ENCODE peak calls at places on chromosomes 16 and 17, in six cellular contexts. I is mammary epithelial cell; V is heart right ventricle; A is neural progenitor cell; W is left ventricle myocardium inferior; C is CD8-positive, alpha-beta T cell. J is an unnamed sample.

GRCh38 chr17:62750502-62751349 is 57.4 kb downstream of the MARCHF10 start:
- DNase-seq in I (no peak), V (no peak), A (peak; percentile 62), W (no peak), C (no peak), J (no peak)

GRCh38 chr17:82120148-82120547 is 22.1 kb upstream of the FASN start:
- DNase-seq in I (no peak), V (no peak), A (no peak), W (no peak), C (no peak), J (no peak)

GRCh38 chr17:44794699-44795413 is 35.2 kb downstream of the GJC1 start:
- DNase-seq in I (peak; percentile 79), V (peak; percentile 55), A (no peak), W (no peak), C (no peak), J (no peak)

GRCh38 chr17:9217151-9218067 is 196.1 kb downstream of the NTN1 start:
- DNase-seq in I (peak; percentile 61), V (no peak), A (no peak), W (no peak), C (no peak), J (peak; percentile 33)

GRCh38 chr16:54506691-54507090 is 220.1 kb upstream of the IRX3 start:
- DNase-seq in I (no peak), V (no peak), A (peak; percentile 28), W (no peak), C (no peak), J (no peak)

GRCh38 chr16:70730016-70730415 is 44.2 kb upstream of the MTSS2 start:
- DNase-seq in I (no peak), V (no peak), A (peak; percentile 71), W (no peak), C (no peak), J (no peak)

GRCh38 chr17:78383725-78384471 is 5.4 kb downstream of the PGS1 start:
- DNase-seq in I (peak; percentile 97), V (peak; percentile 75), A (no peak), W (peak; percentile 68), C (peak; percentile 25), J (no peak)

GRCh38 chr16:67486805-67487204 is 3.5 kb upstream of the AGRP start:
- DNase-seq in I (no peak), V (no peak), A (no peak), W (no peak), C (no peak), J (no peak)

GRCh38 chr16:27489906-27490305 is 59.8 kb downstream of the GTF3C1 start:
- DNase-seq in I (no peak), V (no peak), A (no peak), W (no peak), C (no peak), J (no peak)

GRCh38 chr16:1428511-1428910 is 2.4 kb upstream of the PERCC1 start:
- DNase-seq in I (no peak), V (no peak), A (peak; percentile 70), W (no peak), C (peak; percentile 28), J (no peak)

GRCh38 chr16:83733301-83733700 is 74.5 kb upstream of the HSBP1 start:
- DNase-seq in I (no peak), V (no peak), A (no peak), W (peak; percentile 20), C (no peak), J (no peak)

GRCh38 chr16:60636117-60636516 is 1400.1 kb downstream of the CDH8 start:
- DNase-seq in I (peak; percentile 54), V (no peak), A (no peak), W (no peak), C (no peak), J (peak; percentile 23)

GRCh38 chr17:12122091-12122490 is 101.4 kb downstream of the MAP2K4 start:
- DNase-seq in I (no peak), V (no peak), A (no peak), W (no peak), C (no peak), J (no peak)

GRCh38 chr17:49031965-49032928 is 35.1 kb downstream of the IGF2BP1 start:
- DNase-seq in I (peak; percentile 59), V (peak; percentile 33), A (peak; percentile 93), W (no peak), C (peak; percentile 36), J (peak; percentile 55)

GRCh38 chr17:66548158-66548557 is 245.7 kb downstream of the PRKCA start:
- DNase-seq in I (no peak), V (no peak), A (no peak), W (no peak), C (peak; percentile 51), J (no peak)

GRCh38 chr16:79089735-79090284 is 510.7 kb downstream of the MAF start:
- DNase-seq in I (no peak), V (peak; percentile 21), A (no peak), W (no peak), C (peak; percentile 37), J (no peak)

GRCh38 chr16:12091569-12092346 is 115.2 kb downstream of the SNX29 start:
- DNase-seq in I (no peak), V (no peak), A (peak; percentile 58), W (no peak), C (no peak), J (no peak)

GRCh38 chr17:80123791-80124190 is 22.4 kb downstream of the GAA start:
- DNase-seq in I (peak; percentile 58), V (no peak), A (no peak), W (no peak), C (no peak), J (no peak)

GRCh38 chr17:81566461-81567126 is 14.4 kb upstream of the FAAP100 start:
- DNase-seq in I (peak; percentile 79), V (peak; percentile 58), A (no peak), W (peak; percentile 61), C (no peak), J (peak; percentile 84)

GRCh38 chr17:57619061-57619937 is 125.8 kb downstream of the CCDC182 start:
- DNase-seq in I (no peak), V (no peak), A (no peak), W (no peak), C (no peak), J (no peak)

GRCh38 chr16:17177968-17178880 is 292.5 kb downstream of the XYLT1 start:
- DNase-seq in I (peak; percentile 14), V (no peak), A (peak; percentile 39), W (no peak), C (no peak), J (no peak)

GRCh38 chr17:4658478-4659305 is 17.2 kb upstream of the ALOX15 start:
- DNase-seq in I (peak; percentile 56), V (no peak), A (no peak), W (no peak), C (no peak), J (no peak)

GRCh38 chr17:42365136-42365535 is 23.1 kb downstream of the STAT3 start:
- DNase-seq in I (peak; percentile 26), V (no peak), A (no peak), W (no peak), C (no peak), J (no peak)

GRCh38 chr17:32265192-32265895 is at the start of gene RHBDL3:
- DNase-seq in I (no peak), V (no peak), A (peak; percentile 67), W (peak; percentile 43), C (no peak), J (no peak)

GRCh38 chr16:2415085-2415484 is 14.2 kb upstream of the CCNF start:
- DNase-seq in I (no peak), V (no peak), A (no peak), W (no peak), C (no peak), J (no peak)

GRCh38 chr16:68492151-68492500 is 43.8 kb upstream of the SMPD3 start:
- DNase-seq in I (no peak), V (no peak), A (no peak), W (no peak), C (no peak), J (no peak)

GRCh38 chr16:24508614-24509013 is 30.8 kb upstream of the RBBP6 start:
- DNase-seq in I (peak; percentile 71), V (no peak), A (no peak), W (no peak), C (no peak), J (no peak)

GRCh38 chr16:59698341-59698979 is 964.3 kb upstream of the GOT2 start:
- DNase-seq in I (peak; percentile 74), V (no peak), A (no peak), W (no peak), C (no peak), J (no peak)

GRCh38 chr16:24689128-24689527 is 40.3 kb upstream of the TNRC6A start:
- DNase-seq in I (no peak), V (no peak), A (peak; percentile 63), W (no peak), C (no peak), J (no peak)

GRCh38 chr16:49457196-49457595 is 83.6 kb downstream of the C16orf78 start:
- DNase-seq in I (no peak), V (no peak), A (no peak), W (no peak), C (no peak), J (no peak)

GRCh38 chr16:14490281-14490680 is 139.8 kb downstream of the PARN start:
- DNase-seq in I (no peak), V (no peak), A (no peak), W (no peak), C (no peak), J (no peak)

GRCh38 chr16:14491831-14492529 is 138.1 kb downstream of the PARN start:
- DNase-seq in I (no peak), V (no peak), A (no peak), W (no peak), C (no peak), J (no peak)

GRCh38 chr16:14486520-14487303 is 143.3 kb downstream of the PARN start:
- DNase-seq in I (peak; percentile 87), V (peak; percentile 87), A (peak; percentile 36), W (peak; percentile 76), C (no peak), J (peak; percentile 80)

GRCh38 chr16:14487579-14487978 is 142.5 kb downstream of the PARN start:
- DNase-seq in I (no peak), V (no peak), A (no peak), W (no peak), C (no peak), J (no peak)

GRCh38 chr16:14489460-14489859 is 140.6 kb downstream of the PARN start:
- DNase-seq in I (no peak), V (no peak), A (peak; percentile 58), W (no peak), C (no peak), J (no peak)
- TF ChIP-seq CTCF in I (peak; percentile 25), V (peak; percentile 40), A (peak; percentile 43), W (peak; percentile 37), C (no peak), J (no peak)

DNA sequence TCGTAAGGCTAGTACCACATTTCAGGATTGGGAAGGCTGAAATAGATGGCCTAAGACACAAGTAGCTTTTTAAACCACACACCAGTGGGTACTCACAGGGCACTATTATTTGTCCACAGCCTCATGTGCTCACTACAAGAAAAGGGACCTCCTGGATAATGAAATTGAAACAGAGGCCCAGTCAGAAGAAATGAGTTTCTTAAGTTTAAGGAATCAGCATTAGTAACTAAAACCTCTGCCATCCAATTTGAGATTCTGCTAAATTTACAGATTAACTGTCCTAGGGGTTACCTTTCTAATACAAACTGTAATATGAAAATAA is 3.0 kb downstream of the USP7 start:
- DNase-seq in I (no peak), V (no peak), A (no peak), W (no peak), C (no peak), J (no peak)
- H3K4me3 ChIP-seq in I (no peak overlapping the region), V (no peak overlapping the region), A (peak overlapping the region; percentile 13), W (peak overlapping the region; percentile 16), C (peak overlapping the region; percentile 24), J (no peak overlapping the region)

GRCh38 chr16:53495325-53495724 is 7.7 kb downstream of the AKTIP start:
- DNase-seq in I (no peak), V (no peak), A (no peak), W (no peak), C (no peak), J (no peak)
- TF ChIP-seq CTCF in I (no peak), V (no peak), A (peak; percentile 22), W (no peak), C (no peak), J (peak; percentile 28)

GRCh38 chr16:56588781-56589140 is 567 bp upstream of the MT3 start:
- DNase-seq in I (no peak), V (no peak), A (no peak), W (no peak), C (no peak), J (no peak)
- H3K4me3 ChIP-seq in I (no peak overlapping the region), V (peak overlapping the region; percentile 38), A (peak overlapping the region; percentile 66), W (peak overlapping the region; percentile 66), C (peak overlapping the region; percentile 84), J (peak overlapping the region; percentile 36)